ENCODE peak calls at places on chromosome 20, in eight cellular contexts. Q is pancreas, N is ascending aorta, T is astrocyte, P is neuronal stem cell, A is adipocyte, F is body of pancreas, Z is fibroblast of lung. X is an unnamed sample.

GRCh38 chr20:4326194-4327065 is 311.1 kb upstream of the RNF24 start:
- DNase-seq in Q (no peak), N (no peak), T (no peak), P (no peak), A (no peak), F (no peak), Z (no peak), X (no peak)

GRCh38 chr20:25217161-25218108 is 21.9 kb downstream of the ENTPD6 start:
- DNase-seq in Q (no peak), N (no peak), T (no peak), P (no peak), A (no peak), F (no peak), Z (no peak), X (no peak)

GRCh38 chr20:6651016-6651415 is 116.5 kb upstream of the BMP2 start:
- DNase-seq in Q (no peak), N (no peak), T (peak; percentile 36), P (no peak), A (no peak), F (no peak), Z (peak; percentile 47), X (peak; percentile 93)

GRCh38 chr20:51462566-51463276 is 79.8 kb downstream of the NFATC2 start:
- DNase-seq in Q (no peak), N (no peak), T (peak; percentile 50), P (no peak), A (peak; percentile 78), F (peak; percentile 43), Z (peak; percentile 70), X (peak; percentile 94)

GRCh38 chr20:6685181-6685582 is 82.3 kb upstream of the BMP2 start:
- DNase-seq in Q (no peak), N (no peak), T (peak; percentile 31), P (no peak), A (no peak), F (no peak), Z (peak; percentile 43), X (no peak)

GRCh38 chr20:58571341-58571941 is 56.2 kb upstream of the APCDD1L start:
- DNase-seq in Q (no peak), N (no peak), T (no peak), P (no peak), A (no peak), F (no peak), Z (no peak), X (no peak)

GRCh38 chr20:57941572-57942381 is 232.0 kb upstream of the PMEPA1 start:
- DNase-seq in Q (no peak), N (no peak), T (no peak), P (no peak), A (no peak), F (peak; percentile 42), Z (no peak), X (peak; percentile 69)

GRCh38 chr20:57831992-57832585 is 122.3 kb upstream of the PMEPA1 start:
- DNase-seq in Q (peak; percentile 26), N (no peak), T (no peak), P (no peak), A (no peak), F (no peak), Z (no peak), X (no peak)

GRCh38 chr20:1805161-1805581 is 90.0 kb upstream of the SIRPA start:
- DNase-seq in Q (no peak), N (no peak), T (no peak), P (no peak), A (no peak), F (no peak), Z (no peak), X (no peak)

GRCh38 chr20:48620112-48620485 is 207.7 kb downstream of the PREX1 start:
- DNase-seq in Q (no peak), N (no peak), T (no peak), P (no peak), A (no peak), F (no peak), Z (no peak), X (no peak)

GRCh38 chr20:63130654-63131577 is 85.0 kb downstream of the YTHDF1 start:
- DNase-seq in Q (peak; percentile 34), N (no peak), T (no peak), P (no peak), A (no peak), F (no peak), Z (no peak), X (no peak)

GRCh38 chr20:20318318-20319161 is 49.4 kb upstream of the INSM1 start:
- DNase-seq in Q (no peak), N (no peak), T (no peak), P (no peak), A (no peak), F (no peak), Z (no peak), X (no peak)

GRCh38 chr20:48846516-48847492 is 19.0 kb upstream of the PREX1 start:
- DNase-seq in Q (no peak), N (no peak), T (no peak), P (no peak), A (no peak), F (no peak), Z (peak; percentile 25), X (peak; percentile 45)

GRCh38 chr20:43043887-43044286 is 145.8 kb downstream of the PTPRT start:
- DNase-seq in Q (no peak), N (no peak), T (no peak), P (no peak), A (no peak), F (peak; percentile 12), Z (no peak), X (no peak)

GRCh38 chr20:17875106-17875980 is 93.3 kb downstream of the SNX5 start:
- DNase-seq in Q (peak; percentile 98), N (peak; percentile 34), T (peak; percentile 72), P (no peak), A (peak; percentile 89), F (peak; percentile 99), Z (peak; percentile 83), X (peak; percentile 65)

GRCh38 chr20:42747765-42748411 is 441.8 kb downstream of the PTPRT start:
- DNase-seq in Q (no peak), N (no peak), T (no peak), P (no peak), A (no peak), F (peak; percentile 40), Z (no peak), X (no peak)

DNA sequence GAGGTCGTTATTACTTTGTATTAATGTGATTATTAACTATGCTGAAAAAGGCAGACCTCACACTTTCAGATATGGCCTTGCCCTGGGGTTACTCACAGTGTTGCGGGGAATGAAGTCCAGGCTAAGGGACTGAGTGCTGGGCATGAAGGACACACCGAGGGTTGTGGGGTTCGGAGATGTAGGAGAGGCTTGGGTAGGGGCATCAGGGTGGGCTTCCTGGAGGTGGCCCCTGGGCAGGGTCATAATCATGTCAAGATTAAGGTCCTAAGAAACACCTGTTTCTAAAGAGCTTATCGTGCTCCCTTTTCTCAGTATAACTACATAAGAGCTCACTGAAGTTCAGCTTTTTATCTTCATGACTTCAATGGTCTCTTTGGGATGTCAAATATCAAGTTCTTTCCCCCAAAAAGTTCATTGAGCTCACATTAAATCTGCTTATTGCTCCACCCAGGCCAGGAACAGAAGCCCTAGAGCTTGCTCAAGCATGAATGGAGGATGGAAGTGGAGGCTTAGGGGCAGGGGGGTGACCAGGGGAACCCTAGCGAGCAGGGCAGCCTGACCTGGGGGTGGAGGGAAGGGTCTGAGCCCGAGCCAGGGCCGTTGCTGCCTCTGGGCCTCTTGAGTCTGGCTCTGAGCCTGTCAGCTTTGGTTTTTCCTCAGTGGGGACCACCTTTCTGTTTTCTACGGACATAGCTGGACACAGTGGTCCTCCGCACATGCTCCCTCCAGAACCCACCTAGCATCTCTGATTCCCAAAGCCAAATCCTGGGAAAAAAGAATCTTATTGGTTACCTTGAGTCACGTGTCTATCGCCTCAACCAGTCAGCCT is 37.3 kb upstream of the TGM2 start:
- DNase-seq in Q (no peak), N (no peak), T (no peak), P (no peak), A (no peak), F (no peak), Z (no peak), X (no peak)
- H3K4me3 ChIP-seq in Q (no peak overlapping the region), N (no peak overlapping the region), T (no peak overlapping the region), P (no peak overlapping the region), A (no peak overlapping the region), F (no peak overlapping the region), Z (no peak overlapping the region), X (no peak overlapping the region)

DNA sequence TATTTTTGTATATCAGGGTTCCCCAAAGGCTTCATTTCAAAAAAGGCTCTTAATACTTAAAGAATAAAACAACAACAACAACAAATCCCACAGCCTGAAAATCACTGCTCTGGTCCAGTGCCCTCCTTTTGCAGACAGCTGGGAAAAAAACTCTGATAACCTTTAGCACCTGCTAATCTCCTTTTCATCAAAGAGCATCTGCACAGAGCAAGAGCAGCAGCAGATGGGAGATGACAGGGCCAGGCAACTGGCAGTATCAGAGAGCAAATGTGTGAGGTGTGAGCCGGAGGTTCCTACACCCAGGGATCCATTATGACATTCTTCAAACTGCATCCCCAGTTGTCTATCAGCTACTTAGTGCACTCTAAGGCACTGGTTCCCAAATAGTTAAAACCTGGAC is 25.7 kb downstream of the TTI1 start:
- DNase-seq in Q (no peak), N (no peak), T (no peak), P (no peak), A (no peak), F (no peak), Z (no peak), X (no peak)
- H3K36me3 ChIP-seq in Q (peaks cover 16% of the 10 kb centered on the region), N (peaks cover 33% of the 10 kb centered on the region), T (peaks cover 9% of the 10 kb centered on the region), P (peaks cover 95% of the 10 kb centered on the region), A (peaks cover 25% of the 10 kb centered on the region), F (peaks cover 5% of the 10 kb centered on the region), Z (peaks cover 8% of the 10 kb centered on the region), X (peaks cover 39% of the 10 kb centered on the region)

GRCh38 chr20:10947726-10948125 is 273.9 kb upstream of the JAG1 start:
- DNase-seq in Q (no peak), N (no peak), T (no peak), P (no peak), A (no peak), F (no peak), Z (no peak), X (no peak)

GRCh38 chr20:10940941-10941340 is 267.1 kb upstream of the JAG1 start:
- DNase-seq in Q (no peak), N (no peak), T (no peak), P (no peak), A (no peak), F (no peak), Z (no peak), X (no peak)

GRCh38 chr20:10949930-10950783 is 276.4 kb upstream of the JAG1 start:
- DNase-seq in Q (no peak), N (no peak), T (no peak), P (no peak), A (no peak), F (peak; percentile 24), Z (no peak), X (no peak)

GRCh38 chr20:10946124-10946880 is 272.5 kb upstream of the JAG1 start:
- DNase-seq in Q (no peak), N (no peak), T (no peak), P (no peak), A (no peak), F (no peak), Z (no peak), X (no peak)
- H3K4me3 ChIP-seq in Q (no peak overlapping the region), N (no peak overlapping the region), T (no peak overlapping the region), P (no peak overlapping the region), A (no peak overlapping the region), F (no peak overlapping the region), Z (no peak overlapping the region), X (no peak overlapping the region)

DNA sequence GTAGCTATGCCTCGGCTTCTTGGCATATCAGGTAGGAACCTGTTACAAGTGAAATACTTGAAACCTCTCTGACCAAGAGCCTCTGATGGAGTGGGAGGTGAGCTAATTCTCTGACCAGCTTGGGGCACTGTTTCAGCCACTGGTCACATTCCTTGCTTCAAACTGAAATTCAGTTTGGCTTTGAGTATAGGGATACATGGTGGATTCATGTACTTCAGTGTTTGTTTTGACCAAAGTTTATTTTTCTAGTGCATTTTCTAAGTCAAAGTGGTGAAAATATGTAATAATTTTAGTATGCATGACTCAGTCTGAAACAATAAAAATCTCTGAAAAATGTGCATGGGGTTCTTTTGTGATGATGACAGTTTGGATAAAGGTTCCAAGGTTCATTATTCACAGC is 18.6 kb downstream of the TTPAL start:
- DNase-seq in Q (no peak), N (no peak), T (peak; percentile 67), P (no peak), A (peak; percentile 75), F (no peak), Z (peak; percentile 75), X (peak; percentile 53)
- H3K36me3 ChIP-seq in Q (peaks cover 60% of the 10 kb centered on the region), N (peaks cover 64% of the 10 kb centered on the region), T (peaks cover 17% of the 10 kb centered on the region), P (peaks cover 85% of the 10 kb centered on the region), A (peaks cover 62% of the 10 kb centered on the region), F (peaks cover 21% of the 10 kb centered on the region), Z (peaks cover 9% of the 10 kb centered on the region), X (peaks cover 83% of the 10 kb centered on the region)